ENCODE peak calls at places on chromosomes 4 and X, in nine cellular contexts. B, E, N, F, C, L, H, S and X are unnamed samples.

GRCh38 chr4:140635606-140636005 is 66.8 kb upstream of the UCP1 start:
- DNase-seq in F (no peak), S (peak; percentile 35), E (no peak), C (no peak), B (peak; percentile 88), N (peak; percentile 64), H (peak; percentile 36), L (no peak), X (no peak)

GRCh38 chr4:70721747-70722146 is at the start of gene RUFY3:
- DNase-seq in H (peak; percentile 48), B (peak; percentile 78), C (peak; percentile 61), L (peak; percentile 81), N (peak; percentile 93), F (no peak), E (peak; percentile 98), S (peak; percentile 82), X (peak; percentile 80)

GRCh38 chr4:96603635-96604034 is 763.7 kb downstream of the PDHA2 start:
- DNase-seq in C (peak; percentile 26), H (no peak), L (no peak), S (no peak), N (no peak), E (no peak), F (no peak), B (no peak), X (peak; percentile 15)

GRCh38 chr4:102263024-102263787 is 82.1 kb downstream of the SLC39A8 start:
- DNase-seq in N (peak; percentile 40), L (no peak), S (peak; percentile 53), E (peak; percentile 53), H (peak; percentile 22), B (peak; percentile 45), C (no peak), F (peak; percentile 42), X (peak; percentile 48)

GRCh38 chrX:43313035-43313434 is 343.1 kb upstream of the MAOA start:
- DNase-seq in N (no peak), B (no peak), E (no peak), F (no peak), H (no peak), S (no peak), C (no peak), L (no peak), X (no peak)

GRCh38 chr4:187357045-187357643 is 633.5 kb upstream of the FAT1 start:
- DNase-seq in B (no peak), S (no peak), F (no peak), N (no peak), L (no peak), C (no peak), E (no peak), H (no peak), X (no peak)

GRCh38 chrX:133490955-133491354 is 75.7 kb upstream of the GPC4 start:
- DNase-seq in L (no peak), B (no peak), E (no peak), C (no peak), H (no peak), S (no peak), F (no peak), N (no peak), X (no peak)

GRCh38 chrX:15838017-15838416 is 16.6 kb downstream of the AP1S2 start:
- DNase-seq in N (no peak), F (no peak), S (peak; percentile 40), L (no peak), B (peak; percentile 4), H (no peak), E (no peak), C (no peak), X (peak; percentile 37)

GRCh38 chr4:147480891-147481576 is at the start of gene EDNRA:
- DNase-seq in C (peak; percentile 67), N (peak; percentile 63), E (peak; percentile 47), F (no peak), S (peak; percentile 55), H (peak; percentile 29), L (no peak), B (peak; percentile 78), X (peak; percentile 84)

GRCh38 chrX:17377795-17378194 is 2.8 kb downstream of the NHS start:
- DNase-seq in C (no peak), E (peak; percentile 2), F (no peak), H (no peak), L (no peak), S (no peak), N (no peak), B (no peak), X (no peak)

GRCh38 chr4:39037491-39037825 is 5.2 kb upstream of the TMEM156 start:
- DNase-seq in C (no peak), F (no peak), E (no peak), N (no peak), L (no peak), H (no peak), B (no peak), S (no peak), X (no peak)

GRCh38 chr4:27514711-27515110 is 654.1 kb downstream of the STIM2 start:
- DNase-seq in E (no peak), L (no peak), C (no peak), S (no peak), B (no peak), H (no peak), N (no peak), F (no peak), X (no peak)